ENCODE peak calls at places on chromosomes 1 and 21, in eight cellular contexts. One of them, this sample, is unnamed. For H3K9me3, the result is how much of the 10 kb centered on the place peaks cover.

GRCh38 chr1:59233444-59233843 is 63.5 kb upstream of the FGGY start:
- DNase-seq in colonic mucosa: no peak
- DNase-seq in upper lobe of left lung: no peak
- DNase-seq in neuronal stem cell: no peak
- DNase-seq in cardiac muscle cell: no peak
- DNase-seq in lung: no peak
- DNase-seq in MG63: no peak
- DNase-seq in neural progenitor cell: no peak
- DNase-seq in this sample: no peak

GRCh38 chr21:38952890-38953289 is 147.2 kb downstream of the ETS2 start:
- DNase-seq in colonic mucosa: no peak
- DNase-seq in upper lobe of left lung: no peak
- DNase-seq in neuronal stem cell: no peak
- DNase-seq in cardiac muscle cell: no peak
- DNase-seq in lung: no peak
- DNase-seq in MG63: no peak
- DNase-seq in neural progenitor cell: no peak
- DNase-seq in this sample: no peak

GRCh38 chr1:65170511-65171142 is 22.6 kb downstream of the AK4 start:
- DNase-seq in colonic mucosa: no peak
- DNase-seq in upper lobe of left lung: no peak
- DNase-seq in neuronal stem cell: no peak
- DNase-seq in cardiac muscle cell: no peak
- DNase-seq in lung: no peak
- DNase-seq in MG63: no peak
- DNase-seq in neural progenitor cell: no peak
- DNase-seq in this sample: no peak

GRCh38 chr1:216750031-216750627 is 26.9 kb upstream of the ESRRG start:
- DNase-seq in colonic mucosa: peak
- DNase-seq in upper lobe of left lung: no peak
- DNase-seq in neuronal stem cell: peak
- DNase-seq in cardiac muscle cell: peak
- DNase-seq in lung: no peak
- DNase-seq in MG63: peak
- DNase-seq in neural progenitor cell: peak
- DNase-seq in this sample: no peak

GRCh38 chr1:93344886-93345632 is 648 bp upstream of the DR1 start:
- DNase-seq in colonic mucosa: no peak
- DNase-seq in upper lobe of left lung: no peak
- DNase-seq in neuronal stem cell: no peak
- DNase-seq in cardiac muscle cell: no peak
- DNase-seq in lung: no peak
- DNase-seq in MG63: no peak
- DNase-seq in neural progenitor cell: no peak
- DNase-seq in this sample: no peak

GRCh38 chr1:240912821-240913220 is 300.9 kb upstream of the GREM2 start:
- DNase-seq in colonic mucosa: no peak
- DNase-seq in upper lobe of left lung: no peak
- DNase-seq in neuronal stem cell: no peak
- DNase-seq in cardiac muscle cell: no peak
- DNase-seq in lung: no peak
- DNase-seq in MG63: no peak
- DNase-seq in neural progenitor cell: no peak
- DNase-seq in this sample: no peak

GRCh38 chr21:34707876-34708325 is 39.1 kb downstream of the CLIC6 start:
- DNase-seq in colonic mucosa: no peak
- DNase-seq in upper lobe of left lung: no peak
- DNase-seq in neuronal stem cell: no peak
- DNase-seq in cardiac muscle cell: no peak
- DNase-seq in lung: no peak
- DNase-seq in MG63: no peak
- DNase-seq in neural progenitor cell: no peak
- DNase-seq in this sample: no peak

GRCh38 chr1:214029796-214030195 is 42.0 kb downstream of the PROX1 start:
- DNase-seq in colonic mucosa: no peak
- DNase-seq in upper lobe of left lung: no peak
- DNase-seq in neuronal stem cell: peak
- DNase-seq in cardiac muscle cell: peak
- DNase-seq in lung: no peak
- DNase-seq in MG63: no peak
- DNase-seq in neural progenitor cell: peak
- DNase-seq in this sample: no peak

GRCh38 chr1:232457607-232458006 is 172.3 kb downstream of the SIPA1L2 start:
- DNase-seq in colonic mucosa: no peak
- DNase-seq in upper lobe of left lung: no peak
- DNase-seq in neuronal stem cell: no peak
- DNase-seq in cardiac muscle cell: no peak
- DNase-seq in lung: no peak
- DNase-seq in MG63: no peak
- DNase-seq in neural progenitor cell: no peak
- DNase-seq in this sample: no peak

GRCh38 chr1:64393790-64394189 is 76.1 kb upstream of the CACHD1 start:
- DNase-seq in colonic mucosa: no peak
- DNase-seq in upper lobe of left lung: no peak
- DNase-seq in neuronal stem cell: no peak
- DNase-seq in cardiac muscle cell: no peak
- DNase-seq in lung: no peak
- DNase-seq in MG63: no peak
- DNase-seq in neural progenitor cell: no peak
- DNase-seq in this sample: no peak

GRCh38 chr1:38361566-38361965 is 315.0 kb upstream of the POU3F1 start:
- DNase-seq in colonic mucosa: no peak
- DNase-seq in upper lobe of left lung: peak
- DNase-seq in neuronal stem cell: no peak
- DNase-seq in cardiac muscle cell: no peak
- DNase-seq in lung: no peak
- DNase-seq in MG63: no peak
- DNase-seq in neural progenitor cell: no peak
- DNase-seq in this sample: no peak

DNA sequence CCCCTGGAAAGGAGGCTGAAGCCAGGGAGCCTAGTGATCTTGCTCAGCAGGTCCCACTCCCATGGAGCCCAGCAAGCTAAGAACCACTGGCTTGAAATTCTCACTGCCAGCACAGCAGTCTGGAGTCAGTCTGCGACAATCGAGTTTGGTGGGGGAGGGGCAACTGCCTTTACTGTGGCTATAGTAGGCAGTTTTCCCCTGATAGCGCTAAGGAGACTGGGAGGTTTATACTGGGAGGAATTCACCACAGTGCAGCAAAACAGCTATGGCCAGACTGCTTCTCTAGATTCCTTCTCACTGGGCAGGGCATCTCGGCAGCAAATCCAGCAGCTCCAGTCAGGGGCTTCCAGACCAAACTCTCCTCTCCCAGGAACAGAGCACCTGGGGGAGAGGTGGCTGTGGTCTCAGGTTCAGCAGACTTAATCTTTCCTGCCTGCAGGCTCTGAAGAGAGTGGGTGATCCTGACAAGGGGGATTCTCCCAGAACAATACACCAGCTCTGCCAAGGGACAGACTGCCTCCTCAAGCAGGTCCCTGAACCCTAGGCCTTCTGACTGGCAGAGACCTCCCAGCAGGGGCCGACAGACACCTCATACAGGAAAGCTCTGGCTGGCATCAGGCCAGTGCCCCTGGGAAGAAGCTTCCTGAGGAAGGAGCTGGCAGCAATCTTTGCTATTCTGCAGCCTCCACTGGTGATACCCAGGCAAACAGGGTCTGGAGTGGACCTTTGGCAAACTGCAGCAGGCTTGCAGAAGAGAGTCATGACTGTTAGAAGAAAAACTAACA is 548.5 kb upstream of the NEGR1 start:
- DNase-seq in colonic mucosa: no peak
- DNase-seq in upper lobe of left lung: no peak
- DNase-seq in neuronal stem cell: no peak
- DNase-seq in cardiac muscle cell: peak
- DNase-seq in lung: no peak
- DNase-seq in MG63: peak
- DNase-seq in neural progenitor cell: peak
- DNase-seq in this sample: no peak
- H3K9me3 ChIP-seq in colonic mucosa: under half
- H3K9me3 ChIP-seq in upper lobe of left lung: under half
- H3K9me3 ChIP-seq in neuronal stem cell: under half
- H3K9me3 ChIP-seq in cardiac muscle cell: under half
- H3K9me3 ChIP-seq in lung: under half
- H3K9me3 ChIP-seq in MG63: under half
- H3K9me3 ChIP-seq in neural progenitor cell: under half
- H3K9me3 ChIP-seq in this sample: under half

GRCh38 chr1:248737457-248737856 is 18.1 kb downstream of the LYPD8 start:
- DNase-seq in colonic mucosa: no peak
- DNase-seq in upper lobe of left lung: no peak
- DNase-seq in neuronal stem cell: no peak
- DNase-seq in cardiac muscle cell: no peak
- DNase-seq in lung: no peak
- DNase-seq in MG63: no peak
- DNase-seq in neural progenitor cell: no peak
- DNase-seq in this sample: no peak

GRCh38 chr1:248736992-248737391 is 18.6 kb downstream of the LYPD8 start:
- DNase-seq in colonic mucosa: no peak
- DNase-seq in upper lobe of left lung: no peak
- DNase-seq in neuronal stem cell: no peak
- DNase-seq in cardiac muscle cell: no peak
- DNase-seq in lung: no peak
- DNase-seq in MG63: no peak
- DNase-seq in neural progenitor cell: no peak
- DNase-seq in this sample: no peak

GRCh38 chr1:248739580-248740205 is 15.9 kb downstream of the LYPD8 start:
- DNase-seq in colonic mucosa: no peak
- DNase-seq in upper lobe of left lung: no peak
- DNase-seq in neuronal stem cell: no peak
- DNase-seq in cardiac muscle cell: no peak
- DNase-seq in lung: no peak
- DNase-seq in MG63: no peak
- DNase-seq in neural progenitor cell: no peak
- DNase-seq in this sample: no peak

GRCh38 chr1:248740876-248741275 is 14.7 kb downstream of the LYPD8 start:
- DNase-seq in colonic mucosa: no peak
- DNase-seq in upper lobe of left lung: no peak
- DNase-seq in neuronal stem cell: no peak
- DNase-seq in cardiac muscle cell: no peak
- DNase-seq in lung: no peak
- DNase-seq in MG63: no peak
- DNase-seq in neural progenitor cell: no peak
- DNase-seq in this sample: no peak
- H3K9me3 ChIP-seq in colonic mucosa: under half
- H3K9me3 ChIP-seq in upper lobe of left lung: under half
- H3K9me3 ChIP-seq in neuronal stem cell: under half
- H3K9me3 ChIP-seq in cardiac muscle cell: under half
- H3K9me3 ChIP-seq in lung: under half
- H3K9me3 ChIP-seq in MG63: under half
- H3K9me3 ChIP-seq in neural progenitor cell: under half
- H3K9me3 ChIP-seq in this sample: under half

DNA sequence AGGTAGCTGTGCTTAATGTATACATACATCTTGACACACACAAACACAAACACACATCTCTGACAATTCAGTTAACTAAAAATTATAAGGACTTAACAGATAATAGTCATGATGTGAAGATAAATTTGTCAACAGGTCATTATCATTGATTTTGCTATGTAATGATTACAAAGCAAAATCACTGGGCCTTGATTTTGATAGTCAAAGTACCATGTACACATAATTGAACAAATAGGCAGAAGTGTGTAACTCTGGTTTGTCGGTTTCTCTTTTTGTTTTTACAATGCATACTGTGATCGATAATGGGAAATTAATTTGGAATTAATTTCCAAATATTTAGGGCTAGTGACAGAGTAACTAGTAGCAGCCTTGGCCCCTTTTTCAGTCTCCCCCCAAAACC is 30.8 kb downstream of the PTBP2 start:
- DNase-seq in colonic mucosa: no peak
- DNase-seq in upper lobe of left lung: no peak
- DNase-seq in neuronal stem cell: no peak
- DNase-seq in cardiac muscle cell: no peak
- DNase-seq in lung: no peak
- DNase-seq in MG63: no peak
- DNase-seq in neural progenitor cell: no peak
- DNase-seq in this sample: no peak
- H3K9me3 ChIP-seq in colonic mucosa: under half
- H3K9me3 ChIP-seq in upper lobe of left lung: under half
- H3K9me3 ChIP-seq in neuronal stem cell: half or more
- H3K9me3 ChIP-seq in cardiac muscle cell: under half
- H3K9me3 ChIP-seq in lung: under half
- H3K9me3 ChIP-seq in MG63: under half
- H3K9me3 ChIP-seq in neural progenitor cell: under half
- H3K9me3 ChIP-seq in this sample: under half

DNA sequence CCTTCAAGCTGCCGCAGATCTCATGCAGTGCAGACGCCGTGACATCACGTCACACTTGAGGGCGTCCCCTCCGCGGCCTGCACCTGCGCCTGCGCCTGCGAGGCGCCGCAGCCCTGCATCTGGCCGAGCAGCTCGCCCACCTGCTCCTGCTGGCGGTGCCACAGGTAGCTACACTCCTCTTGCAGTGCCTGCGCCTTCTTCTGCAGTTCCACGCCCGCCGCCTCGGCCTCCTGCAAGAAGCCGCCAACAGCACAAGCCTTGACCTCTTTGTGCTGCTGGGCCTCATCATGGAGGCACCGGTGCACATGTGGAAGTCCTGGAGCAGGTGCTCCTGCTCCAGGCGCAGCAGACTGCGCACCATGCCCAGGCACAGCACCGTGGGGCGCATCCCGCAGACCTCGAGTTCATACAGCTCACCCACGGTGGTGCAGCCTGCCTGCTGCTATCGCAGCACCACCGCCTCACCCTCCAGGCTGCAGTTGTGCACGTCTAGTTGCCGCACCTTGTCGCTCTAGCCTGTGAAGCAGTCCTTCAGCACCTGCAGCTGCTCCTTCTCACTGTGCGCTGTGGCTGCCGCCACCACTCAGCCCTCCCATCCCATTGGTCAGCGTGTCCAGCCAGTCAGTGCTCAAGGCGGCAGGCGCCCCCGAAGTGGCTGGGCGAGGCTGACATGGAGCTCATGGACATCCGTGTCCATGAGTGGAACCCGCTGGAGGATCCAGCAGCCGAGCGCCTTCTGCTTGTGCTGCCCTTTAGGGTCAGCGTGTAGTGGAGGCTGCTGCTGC is 12.3 kb upstream of the CD2 start:
- DNase-seq in colonic mucosa: no peak
- DNase-seq in upper lobe of left lung: peak
- DNase-seq in neuronal stem cell: no peak
- DNase-seq in cardiac muscle cell: no peak
- DNase-seq in lung: no peak
- DNase-seq in MG63: no peak
- DNase-seq in neural progenitor cell: no peak
- DNase-seq in this sample: no peak
- H3K9me3 ChIP-seq in colonic mucosa: under half
- H3K9me3 ChIP-seq in upper lobe of left lung: under half
- H3K9me3 ChIP-seq in neuronal stem cell: under half
- H3K9me3 ChIP-seq in cardiac muscle cell: under half
- H3K9me3 ChIP-seq in lung: under half
- H3K9me3 ChIP-seq in MG63: under half
- H3K9me3 ChIP-seq in neural progenitor cell: under half
- H3K9me3 ChIP-seq in this sample: under half

DNA sequence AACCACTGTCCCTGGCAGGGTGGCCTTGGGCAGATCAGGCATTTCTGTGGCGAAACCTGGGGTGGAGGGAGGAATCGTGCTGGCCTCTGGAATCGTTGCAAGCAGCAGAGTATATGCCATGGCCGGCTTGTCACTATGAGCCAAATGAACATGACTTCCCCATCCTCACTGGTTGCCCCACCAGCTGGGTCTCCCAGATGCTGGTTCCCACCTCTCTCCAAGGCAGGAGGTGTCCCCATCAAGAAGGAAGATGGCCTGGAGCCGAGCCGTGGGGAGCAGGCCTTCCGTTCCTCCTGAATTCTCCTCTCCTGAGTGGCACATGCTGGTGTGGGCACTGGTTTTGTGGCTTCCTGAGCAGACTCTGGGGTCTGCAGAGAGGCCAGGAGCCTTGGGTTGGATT is 60.2 kb upstream of the ACTRT2 start:
- DNase-seq in colonic mucosa: no peak
- DNase-seq in upper lobe of left lung: no peak
- DNase-seq in neuronal stem cell: no peak
- DNase-seq in cardiac muscle cell: no peak
- DNase-seq in lung: no peak
- DNase-seq in MG63: no peak
- DNase-seq in neural progenitor cell: no peak
- DNase-seq in this sample: no peak
- H3K9me3 ChIP-seq in colonic mucosa: under half
- H3K9me3 ChIP-seq in upper lobe of left lung: under half
- H3K9me3 ChIP-seq in neuronal stem cell: under half
- H3K9me3 ChIP-seq in cardiac muscle cell: under half
- H3K9me3 ChIP-seq in lung: under half
- H3K9me3 ChIP-seq in MG63: under half
- H3K9me3 ChIP-seq in neural progenitor cell: under half
- H3K9me3 ChIP-seq in this sample: under half

This sample was measured in T-helper 17 cell.